ENCODE peak calls at places on chromosome 11, in four cellular contexts. V is NCI-H69, Q is pons, U is mucosa of gallbladder. L is an unnamed sample.

GRCh38 chr11:2104524-2105440 is 34.4 kb downstream of the IGF2 start:
- DNase-seq in V (no peak), U (no peak), Q (no peak), L (peak)

GRCh38 chr11:132564120-132564519 is 968.2 kb downstream of the OPCML start:
- DNase-seq in U (no peak), V (no peak), Q (no peak), L (no peak)

GRCh38 chr11:9862981-9863380 is 199.1 kb downstream of the SWAP70 start:
- DNase-seq in U (no peak), Q (no peak), V (peak), L (no peak)

GRCh38 chr11:27440090-27440489 is 32.5 kb downstream of the LGR4 start:
- DNase-seq in V (peak), U (no peak), Q (no peak), L (no peak)

GRCh38 chr11:115456019-115456418 is 48.2 kb downstream of the CADM1 start:
- DNase-seq in Q (no peak), U (no peak), V (no peak), L (no peak)

GRCh38 chr11:61959678-61960077 is 7.8 kb downstream of the FTH1 start:
- DNase-seq in V (no peak), Q (no peak), U (no peak), L (no peak)

GRCh38 chr11:102007567-102008437 is 39.4 kb upstream of the CFAP300 start:
- DNase-seq in V (peak), U (peak), Q (peak), L (peak)

GRCh38 chr11:44307340-44308099 is 2.4 kb downstream of the ALX4 start:
- DNase-seq in U (no peak), V (no peak), Q (no peak), L (no peak)

GRCh38 chr11:12083380-12083779 is 27.0 kb upstream of the MICAL2 start:
- DNase-seq in V (peak), Q (no peak), U (no peak), L (no peak)

GRCh38 chr11:69470301-69470700 is 11.2 kb upstream of the LINC01488 start:
- DNase-seq in U (no peak), V (no peak), Q (no peak), L (no peak)

GRCh38 chr11:63710476-63711217 is 29.3 kb downstream of the RTN3 start:
- DNase-seq in V (no peak), Q (no peak), U (no peak), L (no peak)

GRCh38 chr11:61445535-61445934 is 15.6 kb downstream of the SDHAF2 start:
- DNase-seq in U (no peak), Q (no peak), V (peak), L (no peak)

GRCh38 chr11:117096140-117096972 is 1.9 kb downstream of the SIK3 start:
- DNase-seq in V (peak), Q (peak), U (no peak), L (peak)

GRCh38 chr11:45155058-45155551 is 8.7 kb downstream of the PRDM11 start:
- DNase-seq in Q (no peak), V (no peak), U (no peak), L (no peak)

GRCh38 chr11:18791175-18792065 is at the start of gene PTPN5:
- DNase-seq in Q (no peak), U (no peak), V (peak), L (no peak)

GRCh38 chr11:73401217-73401923 is 25.2 kb downstream of the RELT start:
- DNase-seq in U (no peak), V (no peak), Q (no peak), L (no peak)

GRCh38 chr11:12540913-12541587 is 133.2 kb upstream of the TEAD1 start:
- DNase-seq in U (peak), Q (no peak), V (no peak), L (no peak)

GRCh38 chr11:119282495-119282894 is 34.4 kb downstream of the MCAM start:
- DNase-seq in U (no peak), Q (no peak), V (no peak), L (no peak)

GRCh38 chr11:67278135-67278938 is 10.8 kb upstream of the ANKRD13D start:
- DNase-seq in V (no peak), Q (no peak), U (no peak), L (no peak)

GRCh38 chr11:9263840-9264380 is 1.2 kb downstream of the DENND5A start:
- DNase-seq in U (no peak), Q (peak), V (no peak), L (no peak)

GRCh38 chr11:15059132-15059531 is 14.3 kb upstream of the CALCB start:
- DNase-seq in U (no peak), V (no peak), Q (no peak), L (no peak)

GRCh38 chr11:75347781-75348613 is 3.5 kb downstream of the ARRB1 start:
- DNase-seq in V (peak), U (peak), Q (no peak), L (no peak)

GRCh38 chr11:35600439-35600838 is 17.8 kb upstream of the FJX1 start:
- DNase-seq in Q (no peak), V (peak), U (no peak), L (no peak)

GRCh38 chr11:116840224-116840745 is 2.9 kb upstream of the APOA1 start:
- DNase-seq in V (peak), Q (peak), U (no peak), L (peak)

GRCh38 chr11:100682247-100682969 is 4.7 kb upstream of the ARHGAP42 start:
- DNase-seq in U (no peak), V (peak), Q (no peak), L (peak)

GRCh38 chr11:119041821-119042514 is 11.3 kb upstream of the SLC37A4 start:
- DNase-seq in Q (no peak), U (no peak), V (no peak), L (no peak)

GRCh38 chr11:1839924-1840779 is 1.4 kb downstream of the TNNI2 start:
- DNase-seq in U (peak), Q (peak), V (no peak), L (peak)

GRCh38 chr11:117528061-117528780 is 200.6 kb downstream of the CEP164 start:
- DNase-seq in Q (no peak), U (no peak), V (peak), L (no peak)

GRCh38 chr11:76131142-76131541 is 75.2 kb downstream of the WNT11 start:
- DNase-seq in V (no peak), U (no peak), Q (no peak), L (no peak)

L was measured in midbrain.